ENCODE peak calls at places on chromosomes 1 and 21, in seven cellular contexts. P is memory B cell; V is AML-193; K is astrocyte of the spinal cord; U is ELR; S is fibroblast of pulmonary artery; T is stimulated activated CD8-positive, alpha-beta memory T cell treated with anti-CD3 and anti-CD28 coated beads, Interleukin-4, amount 100 ng/mL, for 1 hour. M is an unnamed sample.

GRCh38 chr1:10701145-10701544 is 95.3 kb downstream of the CASZ1 start:
- DNase-seq in T (no peak), K (no peak), U (no peak), S (no peak), P (no peak), V (no peak), M (no peak)

GRCh38 chr1:74512516-74512915 is at the start of gene LRRC53:
- DNase-seq in U (no peak), V (no peak), T (no peak), P (no peak), K (no peak), S (no peak), M (peak)

GRCh38 chr21:31874817-31875216 is 2.0 kb downstream of the HUNK start:
- DNase-seq in U (no peak), K (no peak), V (no peak), S (no peak), T (no peak), P (no peak), M (no peak)

GRCh38 chr1:201648911-201649775 is 110.2 kb downstream of the NAV1 start:
- DNase-seq in K (peak), T (no peak), S (no peak), P (no peak), V (no peak), U (peak), M (no peak)

GRCh38 chr1:37393173-37393572 is 81.2 kb upstream of the ZC3H12A start:
- DNase-seq in U (no peak), T (no peak), V (no peak), S (no peak), P (no peak), K (no peak), M (no peak)

GRCh38 chr1:182143154-182143657 is 81.7 kb upstream of the ZNF648 start:
- DNase-seq in T (peak), U (peak), P (peak), S (peak), K (peak), V (peak), M (peak)

GRCh38 chr21:34802180-34802899 is 133.5 kb downstream of the CLIC6 start:
- DNase-seq in U (peak), T (no peak), S (no peak), K (no peak), V (no peak), P (no peak), M (peak)

GRCh38 chr1:233033366-233033765 is 83.0 kb downstream of the NTPCR start:
- DNase-seq in S (peak), T (no peak), V (no peak), P (no peak), K (peak), U (no peak), M (no peak)

GRCh38 chr1:239053269-239053668 is 333.1 kb upstream of the CHRM3 start:
- DNase-seq in S (no peak), P (no peak), K (no peak), V (no peak), T (no peak), U (peak), M (no peak)

GRCh38 chr1:180053594-180054567 is 99.3 kb downstream of the CEP350 start:
- DNase-seq in P (no peak), S (peak), T (no peak), K (no peak), V (no peak), U (no peak), M (no peak)

GRCh38 chr1:199723557-199723956 is 304.0 kb upstream of the NR5A2 start:
- DNase-seq in V (no peak), T (no peak), S (peak), P (no peak), U (peak), K (no peak), M (no peak)

GRCh38 chr1:230105754-230106625 is 39.0 kb downstream of the GALNT2 start:
- DNase-seq in T (no peak), U (peak), K (peak), S (peak), V (peak), P (no peak), M (peak)

GRCh38 chr1:39761557-39762260 is 9.4 kb downstream of the OXCT2 start:
- DNase-seq in S (no peak), U (no peak), K (no peak), V (no peak), T (no peak), P (no peak), M (no peak)

GRCh38 chr21:45322231-45322959 is 34.7 kb upstream of the POFUT2 start:
- DNase-seq in T (no peak), U (no peak), P (no peak), V (no peak), S (no peak), K (no peak), M (no peak)

GRCh38 chr1:5341471-5341870 is 650.8 kb downstream of the NPHP4 start:
- DNase-seq in T (no peak), K (no peak), U (no peak), S (no peak), P (no peak), V (no peak), M (no peak)

GRCh38 chr1:115240321-115240720 is 97.7 kb downstream of the NGF start:
- DNase-seq in V (no peak), T (no peak), U (peak), P (no peak), K (no peak), S (no peak), M (no peak)

GRCh38 chr1:68010543-68010942 is 39.9 kb downstream of the DIRAS3 start:
- DNase-seq in K (no peak), P (no peak), U (peak), V (no peak), T (no peak), S (peak), M (peak)

GRCh38 chr1:2981981-2982614 is 39.2 kb upstream of the ACTRT2 start:
- DNase-seq in K (no peak), S (no peak), T (no peak), P (no peak), U (no peak), V (no peak), M (no peak)

GRCh38 chr1:3504151-3504822 is 49.8 kb downstream of the ARHGEF16 start:
- DNase-seq in U (peak), T (no peak), V (no peak), P (no peak), K (peak), S (peak), M (peak)

GRCh38 chr1:183543619-183544204 is 46.5 kb downstream of the NCF2 start:
- DNase-seq in U (peak), V (peak), S (peak), K (peak), T (no peak), P (no peak), M (peak)

GRCh38 chr21:16420086-16420724 is 690.4 kb downstream of the USP25 start:
- DNase-seq in V (no peak), U (no peak), P (no peak), T (no peak), S (peak), K (peak), M (peak)